ENCODE peak calls at places on chromosome 21, in nine cellular contexts. One of them, this sample, is unnamed.

GRCh38 chr21:38438476-38438893 is 59.8 kb downstream of the ERG start:
- DNase-seq in amygdala: no peak
- DNase-seq in osteocyte: peak; percentile 90
- DNase-seq in stimulated activated CD4-positive, alpha-beta T cell treated with anti-CD3 and anti-CD28 coated beads, Interleukin-2, amount 100 ng/mL, for 48 hours: no peak
- DNase-seq in CD8-positive, alpha-beta T cell: no peak
- DNase-seq in cardiac fibroblast: peak; percentile 98
- DNase-seq in NCI-H69: no peak
- DNase-seq in H4: peak; percentile 90
- DNase-seq in T-helper 2 cell: no peak
- DNase-seq in this sample: no peak

GRCh38 chr21:44734026-44734745 is 22.8 kb upstream of the TSPEAR start:
- DNase-seq in H4: no peak
- DNase-seq in T-helper 2 cell: no peak
- DNase-seq in amygdala: no peak
- DNase-seq in stimulated activated CD4-positive, alpha-beta T cell treated with anti-CD3 and anti-CD28 coated beads, Interleukin-2, amount 100 ng/mL, for 48 hours: no peak
- DNase-seq in osteocyte: no peak
- DNase-seq in cardiac fibroblast: no peak
- DNase-seq in CD8-positive, alpha-beta T cell: no peak
- DNase-seq in NCI-H69: no peak
- DNase-seq in this sample: no peak

GRCh38 chr21:40765771-40766170 is 81.2 kb downstream of the DSCAM start:
- DNase-seq in amygdala: no peak
- DNase-seq in osteocyte: no peak
- DNase-seq in CD8-positive, alpha-beta T cell: no peak
- DNase-seq in stimulated activated CD4-positive, alpha-beta T cell treated with anti-CD3 and anti-CD28 coated beads, Interleukin-2, amount 100 ng/mL, for 48 hours: no peak
- DNase-seq in NCI-H69: peak; percentile 96
- DNase-seq in cardiac fibroblast: no peak
- DNase-seq in H4: no peak
- DNase-seq in T-helper 2 cell: no peak
- DNase-seq in this sample: no peak

GRCh38 chr21:41110664-41111063 is 57.3 kb upstream of the BACE2 start:
- DNase-seq in amygdala: no peak
- DNase-seq in stimulated activated CD4-positive, alpha-beta T cell treated with anti-CD3 and anti-CD28 coated beads, Interleukin-2, amount 100 ng/mL, for 48 hours: no peak
- DNase-seq in H4: no peak
- DNase-seq in CD8-positive, alpha-beta T cell: no peak
- DNase-seq in NCI-H69: peak; percentile 50
- DNase-seq in T-helper 2 cell: no peak
- DNase-seq in osteocyte: no peak
- DNase-seq in cardiac fibroblast: no peak
- DNase-seq in this sample: no peak

GRCh38 chr21:42722153-42722552 is 68.7 kb downstream of the PDE9A start:
- DNase-seq in H4: no peak
- DNase-seq in amygdala: no peak
- DNase-seq in cardiac fibroblast: no peak
- DNase-seq in NCI-H69: no peak
- DNase-seq in stimulated activated CD4-positive, alpha-beta T cell treated with anti-CD3 and anti-CD28 coated beads, Interleukin-2, amount 100 ng/mL, for 48 hours: no peak
- DNase-seq in osteocyte: peak; percentile 38
- DNase-seq in CD8-positive, alpha-beta T cell: peak; percentile 36
- DNase-seq in T-helper 2 cell: no peak
- DNase-seq in this sample: no peak

GRCh38 chr21:44845418-44846200 is 27.7 kb upstream of the SUMO3 start:
- DNase-seq in stimulated activated CD4-positive, alpha-beta T cell treated with anti-CD3 and anti-CD28 coated beads, Interleukin-2, amount 100 ng/mL, for 48 hours: peak; percentile 57
- DNase-seq in CD8-positive, alpha-beta T cell: peak; percentile 70
- DNase-seq in T-helper 2 cell: peak; percentile 30
- DNase-seq in H4: no peak
- DNase-seq in osteocyte: no peak
- DNase-seq in amygdala: no peak
- DNase-seq in cardiac fibroblast: peak; percentile 79
- DNase-seq in NCI-H69: peak; percentile 93
- DNase-seq in this sample: no peak

GRCh38 chr21:36145259-36145658 is 10.4 kb downstream of the CBR3 start:
- DNase-seq in amygdala: no peak
- DNase-seq in cardiac fibroblast: no peak
- DNase-seq in stimulated activated CD4-positive, alpha-beta T cell treated with anti-CD3 and anti-CD28 coated beads, Interleukin-2, amount 100 ng/mL, for 48 hours: no peak
- DNase-seq in osteocyte: no peak
- DNase-seq in NCI-H69: no peak
- DNase-seq in T-helper 2 cell: no peak
- DNase-seq in H4: no peak
- DNase-seq in CD8-positive, alpha-beta T cell: no peak
- DNase-seq in this sample: no peak

GRCh38 chr21:39319814-39320332 is 6.4 kb upstream of the BRWD1 start:
- DNase-seq in cardiac fibroblast: peak; percentile 49
- DNase-seq in CD8-positive, alpha-beta T cell: no peak
- DNase-seq in osteocyte: no peak
- DNase-seq in H4: peak; percentile 52
- DNase-seq in amygdala: no peak
- DNase-seq in NCI-H69: no peak
- DNase-seq in T-helper 2 cell: no peak
- DNase-seq in stimulated activated CD4-positive, alpha-beta T cell treated with anti-CD3 and anti-CD28 coated beads, Interleukin-2, amount 100 ng/mL, for 48 hours: no peak
- DNase-seq in this sample: no peak

GRCh38 chr21:38298833-38299232 is 42.0 kb downstream of the KCNJ15 start:
- DNase-seq in T-helper 2 cell: no peak
- DNase-seq in stimulated activated CD4-positive, alpha-beta T cell treated with anti-CD3 and anti-CD28 coated beads, Interleukin-2, amount 100 ng/mL, for 48 hours: no peak
- DNase-seq in osteocyte: no peak
- DNase-seq in H4: no peak
- DNase-seq in cardiac fibroblast: no peak
- DNase-seq in NCI-H69: no peak
- DNase-seq in amygdala: no peak
- DNase-seq in CD8-positive, alpha-beta T cell: no peak
- DNase-seq in this sample: no peak

GRCh38 chr21:41784456-41785102 is 17.7 kb upstream of the RIPK4 start:
- DNase-seq in CD8-positive, alpha-beta T cell: no peak
- DNase-seq in T-helper 2 cell: no peak
- DNase-seq in NCI-H69: no peak
- DNase-seq in stimulated activated CD4-positive, alpha-beta T cell treated with anti-CD3 and anti-CD28 coated beads, Interleukin-2, amount 100 ng/mL, for 48 hours: no peak
- DNase-seq in amygdala: no peak
- DNase-seq in cardiac fibroblast: no peak
- DNase-seq in H4: no peak
- DNase-seq in osteocyte: no peak
- DNase-seq in this sample: no peak

GRCh38 chr21:42062543-42063022 is 8.5 kb upstream of the UMODL1 start:
- DNase-seq in H4: no peak
- DNase-seq in osteocyte: no peak
- DNase-seq in cardiac fibroblast: no peak
- DNase-seq in CD8-positive, alpha-beta T cell: peak; percentile 96
- DNase-seq in amygdala: no peak
- DNase-seq in T-helper 2 cell: peak; percentile 53
- DNase-seq in NCI-H69: peak; percentile 55
- DNase-seq in stimulated activated CD4-positive, alpha-beta T cell treated with anti-CD3 and anti-CD28 coated beads, Interleukin-2, amount 100 ng/mL, for 48 hours: peak; percentile 48
- DNase-seq in this sample: no peak

GRCh38 chr21:34695434-34695833 is 26.6 kb downstream of the CLIC6 start:
- DNase-seq in NCI-H69: no peak
- DNase-seq in cardiac fibroblast: no peak
- DNase-seq in CD8-positive, alpha-beta T cell: no peak
- DNase-seq in H4: no peak
- DNase-seq in amygdala: no peak
- DNase-seq in stimulated activated CD4-positive, alpha-beta T cell treated with anti-CD3 and anti-CD28 coated beads, Interleukin-2, amount 100 ng/mL, for 48 hours: no peak
- DNase-seq in osteocyte: no peak
- DNase-seq in T-helper 2 cell: no peak
- DNase-seq in this sample: no peak

GRCh38 chr21:17612023-17612564 is 607 bp downstream of the BTG3 start:
- DNase-seq in osteocyte: no peak
- DNase-seq in H4: peak; percentile 28
- DNase-seq in T-helper 2 cell: no peak
- DNase-seq in NCI-H69: peak; percentile 75
- DNase-seq in CD8-positive, alpha-beta T cell: peak; percentile 56
- DNase-seq in stimulated activated CD4-positive, alpha-beta T cell treated with anti-CD3 and anti-CD28 coated beads, Interleukin-2, amount 100 ng/mL, for 48 hours: peak; percentile 22
- DNase-seq in cardiac fibroblast: peak; percentile 57
- DNase-seq in amygdala: no peak
- DNase-seq in this sample: no peak

GRCh38 chr21:22438428-22439086 is 1440.3 kb downstream of the NCAM2 start:
- DNase-seq in osteocyte: no peak
- DNase-seq in cardiac fibroblast: no peak
- DNase-seq in amygdala: no peak
- DNase-seq in NCI-H69: no peak
- DNase-seq in stimulated activated CD4-positive, alpha-beta T cell treated with anti-CD3 and anti-CD28 coated beads, Interleukin-2, amount 100 ng/mL, for 48 hours: no peak
- DNase-seq in H4: no peak
- DNase-seq in T-helper 2 cell: no peak
- DNase-seq in CD8-positive, alpha-beta T cell: no peak
- DNase-seq in this sample: no peak

GRCh38 chr21:35226302-35226701 is 177.2 kb upstream of the RUNX1 start:
- DNase-seq in T-helper 2 cell: no peak
- DNase-seq in amygdala: no peak
- DNase-seq in NCI-H69: no peak
- DNase-seq in CD8-positive, alpha-beta T cell: no peak
- DNase-seq in osteocyte: no peak
- DNase-seq in cardiac fibroblast: peak; percentile 81
- DNase-seq in stimulated activated CD4-positive, alpha-beta T cell treated with anti-CD3 and anti-CD28 coated beads, Interleukin-2, amount 100 ng/mL, for 48 hours: no peak
- DNase-seq in H4: peak; percentile 22
- DNase-seq in this sample: no peak

GRCh38 chr21:39430954-39431353 is 14.6 kb downstream of the LCA5L start:
- DNase-seq in CD8-positive, alpha-beta T cell: no peak
- DNase-seq in T-helper 2 cell: no peak
- DNase-seq in cardiac fibroblast: no peak
- DNase-seq in osteocyte: no peak
- DNase-seq in amygdala: no peak
- DNase-seq in H4: no peak
- DNase-seq in stimulated activated CD4-positive, alpha-beta T cell treated with anti-CD3 and anti-CD28 coated beads, Interleukin-2, amount 100 ng/mL, for 48 hours: no peak
- DNase-seq in NCI-H69: no peak
- DNase-seq in this sample: no peak

GRCh38 chr21:43188712-43189151 is 19.9 kb downstream of the CRYAA start:
- DNase-seq in stimulated activated CD4-positive, alpha-beta T cell treated with anti-CD3 and anti-CD28 coated beads, Interleukin-2, amount 100 ng/mL, for 48 hours: no peak
- DNase-seq in CD8-positive, alpha-beta T cell: peak; percentile 27
- DNase-seq in NCI-H69: peak; percentile 87
- DNase-seq in H4: no peak
- DNase-seq in cardiac fibroblast: no peak
- DNase-seq in T-helper 2 cell: no peak
- DNase-seq in osteocyte: no peak
- DNase-seq in amygdala: peak; percentile 82
- DNase-seq in this sample: peak; percentile 39

GRCh38 chr21:28454978-28455600 is 537.6 kb downstream of the LTN1 start:
- DNase-seq in amygdala: no peak
- DNase-seq in T-helper 2 cell: no peak
- DNase-seq in H4: no peak
- DNase-seq in osteocyte: no peak
- DNase-seq in NCI-H69: no peak
- DNase-seq in CD8-positive, alpha-beta T cell: no peak
- DNase-seq in stimulated activated CD4-positive, alpha-beta T cell treated with anti-CD3 and anti-CD28 coated beads, Interleukin-2, amount 100 ng/mL, for 48 hours: no peak
- DNase-seq in cardiac fibroblast: no peak
- DNase-seq in this sample: no peak

GRCh38 chr21:33327326-33327725 is 2.6 kb downstream of the IFNAR1 start:
- DNase-seq in H4: no peak
- DNase-seq in osteocyte: no peak
- DNase-seq in cardiac fibroblast: no peak
- DNase-seq in stimulated activated CD4-positive, alpha-beta T cell treated with anti-CD3 and anti-CD28 coated beads, Interleukin-2, amount 100 ng/mL, for 48 hours: no peak
- DNase-seq in NCI-H69: no peak
- DNase-seq in T-helper 2 cell: no peak
- DNase-seq in CD8-positive, alpha-beta T cell: no peak
- DNase-seq in amygdala: no peak
- DNase-seq in this sample: no peak

GRCh38 chr21:34166468-34166867 is 93.1 kb downstream of the MRPS6 start:
- DNase-seq in cardiac fibroblast: no peak
- DNase-seq in CD8-positive, alpha-beta T cell: no peak
- DNase-seq in H4: no peak
- DNase-seq in T-helper 2 cell: no peak
- DNase-seq in osteocyte: no peak
- DNase-seq in stimulated activated CD4-positive, alpha-beta T cell treated with anti-CD3 and anti-CD28 coated beads, Interleukin-2, amount 100 ng/mL, for 48 hours: no peak
- DNase-seq in amygdala: no peak
- DNase-seq in NCI-H69: peak; percentile 26
- DNase-seq in this sample: no peak

GRCh38 chr21:44702111-44702972 is 5.4 kb downstream of the KRTAP10-12 start:
- DNase-seq in T-helper 2 cell: no peak
- DNase-seq in amygdala: no peak
- DNase-seq in osteocyte: peak; percentile 78
- DNase-seq in cardiac fibroblast: no peak
- DNase-seq in CD8-positive, alpha-beta T cell: peak; percentile 34
- DNase-seq in NCI-H69: peak; percentile 93
- DNase-seq in stimulated activated CD4-positive, alpha-beta T cell treated with anti-CD3 and anti-CD28 coated beads, Interleukin-2, amount 100 ng/mL, for 48 hours: no peak
- DNase-seq in H4: no peak
- DNase-seq in this sample: no peak

GRCh38 chr21:42556960-42557359 is 43.3 kb downstream of the SLC37A1 start:
- DNase-seq in H4: no peak
- DNase-seq in NCI-H69: no peak
- DNase-seq in cardiac fibroblast: no peak
- DNase-seq in stimulated activated CD4-positive, alpha-beta T cell treated with anti-CD3 and anti-CD28 coated beads, Interleukin-2, amount 100 ng/mL, for 48 hours: no peak
- DNase-seq in CD8-positive, alpha-beta T cell: no peak
- DNase-seq in T-helper 2 cell: no peak
- DNase-seq in osteocyte: no peak
- DNase-seq in amygdala: no peak
- DNase-seq in this sample: no peak

GRCh38 chr21:45420623-45421041 is 15.7 kb downstream of the COL18A1 start:
- DNase-seq in CD8-positive, alpha-beta T cell: no peak
- DNase-seq in stimulated activated CD4-positive, alpha-beta T cell treated with anti-CD3 and anti-CD28 coated beads, Interleukin-2, amount 100 ng/mL, for 48 hours: no peak
- DNase-seq in NCI-H69: peak; percentile 69
- DNase-seq in osteocyte: no peak
- DNase-seq in H4: no peak
- DNase-seq in cardiac fibroblast: no peak
- DNase-seq in T-helper 2 cell: no peak
- DNase-seq in amygdala: no peak
- DNase-seq in this sample: no peak

GRCh38 chr21:25039461-25040380 is 567.6 kb downstream of the MRPL39 start:
- DNase-seq in H4: peak; percentile 42
- DNase-seq in cardiac fibroblast: no peak
- DNase-seq in CD8-positive, alpha-beta T cell: no peak
- DNase-seq in osteocyte: no peak
- DNase-seq in stimulated activated CD4-positive, alpha-beta T cell treated with anti-CD3 and anti-CD28 coated beads, Interleukin-2, amount 100 ng/mL, for 48 hours: no peak
- DNase-seq in NCI-H69: peak; percentile 83
- DNase-seq in T-helper 2 cell: no peak
- DNase-seq in amygdala: no peak
- DNase-seq in this sample: no peak

GRCh38 chr21:15875286-15875685 is 145.5 kb downstream of the USP25 start:
- DNase-seq in CD8-positive, alpha-beta T cell: no peak
- DNase-seq in cardiac fibroblast: no peak
- DNase-seq in T-helper 2 cell: no peak
- DNase-seq in stimulated activated CD4-positive, alpha-beta T cell treated with anti-CD3 and anti-CD28 coated beads, Interleukin-2, amount 100 ng/mL, for 48 hours: no peak
- DNase-seq in amygdala: no peak
- DNase-seq in osteocyte: no peak
- DNase-seq in NCI-H69: no peak
- DNase-seq in H4: no peak
- DNase-seq in this sample: no peak

GRCh38 chr21:33273044-33273443 is 6.9 kb downstream of the IL10RB start:
- DNase-seq in CD8-positive, alpha-beta T cell: no peak
- DNase-seq in osteocyte: no peak
- DNase-seq in NCI-H69: no peak
- DNase-seq in stimulated activated CD4-positive, alpha-beta T cell treated with anti-CD3 and anti-CD28 coated beads, Interleukin-2, amount 100 ng/mL, for 48 hours: no peak
- DNase-seq in T-helper 2 cell: no peak
- DNase-seq in cardiac fibroblast: peak; percentile 12
- DNase-seq in amygdala: no peak
- DNase-seq in H4: peak; percentile 41
- DNase-seq in this sample: no peak

GRCh38 chr21:45267390-45267760 is 20.3 kb downstream of the POFUT2 start:
- DNase-seq in stimulated activated CD4-positive, alpha-beta T cell treated with anti-CD3 and anti-CD28 coated beads, Interleukin-2, amount 100 ng/mL, for 48 hours: no peak
- DNase-seq in NCI-H69: no peak
- DNase-seq in CD8-positive, alpha-beta T cell: peak; percentile 31
- DNase-seq in H4: no peak
- DNase-seq in cardiac fibroblast: no peak
- DNase-seq in T-helper 2 cell: no peak
- DNase-seq in amygdala: no peak
- DNase-seq in osteocyte: peak; percentile 78
- DNase-seq in this sample: no peak

GRCh38 chr21:37266515-37267221 is 466 bp downstream of the VPS26C start:
- DNase-seq in CD8-positive, alpha-beta T cell: no peak
- DNase-seq in amygdala: no peak
- DNase-seq in stimulated activated CD4-positive, alpha-beta T cell treated with anti-CD3 and anti-CD28 coated beads, Interleukin-2, amount 100 ng/mL, for 48 hours: no peak
- DNase-seq in T-helper 2 cell: no peak
- DNase-seq in NCI-H69: peak; percentile 95
- DNase-seq in cardiac fibroblast: peak; percentile 40
- DNase-seq in osteocyte: no peak
- DNase-seq in H4: no peak
- DNase-seq in this sample: peak; percentile 34

GRCh38 chr21:34968414-34969333 is 80.4 kb downstream of the RUNX1 start:
- DNase-seq in osteocyte: no peak
- DNase-seq in stimulated activated CD4-positive, alpha-beta T cell treated with anti-CD3 and anti-CD28 coated beads, Interleukin-2, amount 100 ng/mL, for 48 hours: no peak
- DNase-seq in T-helper 2 cell: no peak
- DNase-seq in H4: no peak
- DNase-seq in NCI-H69: no peak
- DNase-seq in CD8-positive, alpha-beta T cell: no peak
- DNase-seq in amygdala: no peak
- DNase-seq in cardiac fibroblast: no peak
- DNase-seq in this sample: no peak

GRCh38 chr21:38716942-38717341 is 88.8 kb upstream of the ETS2 start:
- DNase-seq in cardiac fibroblast: no peak
- DNase-seq in H4: no peak
- DNase-seq in stimulated activated CD4-positive, alpha-beta T cell treated with anti-CD3 and anti-CD28 coated beads, Interleukin-2, amount 100 ng/mL, for 48 hours: no peak
- DNase-seq in osteocyte: no peak
- DNase-seq in amygdala: no peak
- DNase-seq in CD8-positive, alpha-beta T cell: no peak
- DNase-seq in NCI-H69: no peak
- DNase-seq in T-helper 2 cell: no peak
- DNase-seq in this sample: no peak

GRCh38 chr21:36156815-36157670 is at the start of gene DOP1B:
- DNase-seq in osteocyte: peak; percentile 86
- DNase-seq in cardiac fibroblast: no peak
- DNase-seq in T-helper 2 cell: peak; percentile 10
- DNase-seq in NCI-H69: peak; percentile 82
- DNase-seq in amygdala: peak; percentile 10
- DNase-seq in stimulated activated CD4-positive, alpha-beta T cell treated with anti-CD3 and anti-CD28 coated beads, Interleukin-2, amount 100 ng/mL, for 48 hours: no peak
- DNase-seq in H4: no peak
- DNase-seq in CD8-positive, alpha-beta T cell: no peak
- DNase-seq in this sample: no peak

This sample was measured in hippocampal formation.